ENCODE peak calls at places on chromosomes 12 and 14, in four cellular contexts. X is hepatocyte, Z is OCI-LY7, S is GM23338. E is an unnamed sample.

GRCh38 chr14:23539209-23539866 is 12.2 kb downstream of the ZFHX2 start:
- DNase-seq in S (peak; percentile 96), Z (peak; percentile 58), X (peak; percentile 63), E (peak; percentile 67)

GRCh38 chr12:75345531-75345930 is 11.1 kb downstream of the GLIPR1L1 start:
- DNase-seq in S (no peak), X (no peak), Z (no peak), E (peak; percentile 69)

GRCh38 chr12:88600272-88600671 is 20.0 kb upstream of the KITLG start:
- DNase-seq in Z (no peak), X (no peak), S (no peak), E (peak; percentile 78)

GRCh38 chr12:64666054-64666914 is 56.0 kb downstream of the RASSF3 start:
- DNase-seq in Z (peak; percentile 15), S (no peak), X (no peak), E (peak; percentile 28)

GRCh38 chr12:102958073-102958829 is 777 bp downstream of the ASCL1 start:
- DNase-seq in X (peak; percentile 60), S (peak; percentile 77), Z (no peak), E (no peak)

GRCh38 chr14:77302926-77303325 is 17.8 kb downstream of the POMT2 start:
- DNase-seq in X (peak; percentile 76), Z (no peak), S (no peak), E (peak; percentile 97)

GRCh38 chr12:98060421-98060820 is 455.0 kb upstream of the TMPO start:
- DNase-seq in Z (no peak), X (no peak), S (no peak), E (no peak)

GRCh38 chr12:30420561-30420960 is 275.1 kb downstream of the IPO8 start:
- DNase-seq in S (no peak), X (no peak), Z (no peak), E (peak; percentile 47)

GRCh38 chr12:54356951-54357356 is 7.3 kb downstream of the GPR84 start:
- DNase-seq in S (peak; percentile 65), X (no peak), Z (no peak), E (no peak)

GRCh38 chr14:99659333-99659741 is 14.4 kb downstream of the HHIPL1 start:
- DNase-seq in Z (no peak), S (peak; percentile 81), X (no peak), E (no peak)

GRCh38 chr14:74670726-74671125 is 42.2 kb downstream of the AREL1 start:
- DNase-seq in S (no peak), Z (no peak), X (no peak), E (peak; percentile 59)

GRCh38 chr14:36507847-36508417 is 12.1 kb downstream of the NKX2-1 start:
- DNase-seq in X (no peak), S (peak; percentile 46), Z (no peak), E (no peak)

GRCh38 chr14:36505193-36505815 is 14.7 kb downstream of the NKX2-1 start:
- DNase-seq in X (peak; percentile 23), S (peak; percentile 77), Z (no peak), E (no peak)

GRCh38 chr14:36504805-36505192 is 15.2 kb downstream of the NKX2-1 start:
- DNase-seq in X (no peak), S (peak; percentile 84), Z (no peak), E (no peak)

GRCh38 chr14:36506732-36507614 is 13.1 kb downstream of the NKX2-1 start:
- DNase-seq in X (no peak), S (no peak), Z (no peak), E (no peak)

DNA sequence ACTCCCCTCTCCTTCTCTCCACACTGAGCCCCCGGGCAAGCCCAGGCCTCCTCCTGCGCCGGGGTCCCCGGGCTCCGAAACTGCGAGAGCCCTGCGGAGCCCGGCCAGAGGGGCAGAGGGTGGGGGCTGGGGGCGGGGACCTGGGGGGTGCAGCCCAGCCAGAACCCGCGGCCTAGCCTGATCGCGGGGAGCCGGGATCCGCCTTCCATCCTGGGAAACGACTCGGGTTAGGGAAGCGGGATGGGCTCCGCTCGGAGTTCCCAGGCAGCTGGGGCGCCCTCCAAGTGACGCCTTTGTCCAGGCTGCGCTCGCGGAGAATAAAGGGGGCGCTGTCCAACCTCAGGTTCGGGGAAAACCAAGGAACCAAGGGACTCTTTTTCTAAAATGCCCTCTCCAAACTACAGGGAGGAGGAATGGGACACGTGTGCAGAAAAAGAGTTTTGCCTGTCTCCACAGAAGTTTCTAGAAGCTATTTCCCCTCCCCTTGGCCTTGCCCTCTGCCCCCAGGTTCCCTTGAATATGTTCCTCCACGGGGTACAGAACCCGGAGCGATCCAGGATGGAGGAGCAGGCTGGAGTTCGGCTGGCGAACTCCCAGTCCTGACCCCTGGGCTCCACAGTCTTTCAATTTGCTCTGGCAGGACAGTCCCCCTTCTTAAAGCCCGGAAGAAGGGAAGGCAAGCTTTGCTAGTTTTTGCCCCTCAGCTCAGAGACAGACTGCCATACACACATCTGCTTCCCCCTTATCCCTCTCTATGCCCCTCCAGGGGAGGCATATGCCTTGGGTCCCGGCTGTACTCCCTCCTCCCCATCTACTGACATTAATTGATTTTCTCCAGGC is 13.9 kb downstream of the NKX2-1 start:
- DNase-seq in Z (no peak), X (no peak), S (peak; percentile 91), E (no peak)
- TF ChIP-seq CTCF in Z (no peak), X (peak; percentile 11), S (peak; percentile 48), E (no peak)

GRCh38 chr14:48936881-48937280 is 649.3 kb downstream of the RPS29 start:
- DNase-seq in X (no peak), Z (no peak), S (no peak), E (no peak)

GRCh38 chr14:48936352-48936751 is 649.8 kb downstream of the RPS29 start:
- DNase-seq in S (no peak), Z (no peak), X (peak; percentile 39), E (peak; percentile 60)

GRCh38 chr14:48937796-48938195 is 648.4 kb downstream of the RPS29 start:
- DNase-seq in X (peak; percentile 19), Z (no peak), S (no peak), E (no peak)
- H3K4me3 ChIP-seq in X (no peak overlapping the region), Z (no peak overlapping the region), S (no peak overlapping the region), E (no peak overlapping the region)

DNA sequence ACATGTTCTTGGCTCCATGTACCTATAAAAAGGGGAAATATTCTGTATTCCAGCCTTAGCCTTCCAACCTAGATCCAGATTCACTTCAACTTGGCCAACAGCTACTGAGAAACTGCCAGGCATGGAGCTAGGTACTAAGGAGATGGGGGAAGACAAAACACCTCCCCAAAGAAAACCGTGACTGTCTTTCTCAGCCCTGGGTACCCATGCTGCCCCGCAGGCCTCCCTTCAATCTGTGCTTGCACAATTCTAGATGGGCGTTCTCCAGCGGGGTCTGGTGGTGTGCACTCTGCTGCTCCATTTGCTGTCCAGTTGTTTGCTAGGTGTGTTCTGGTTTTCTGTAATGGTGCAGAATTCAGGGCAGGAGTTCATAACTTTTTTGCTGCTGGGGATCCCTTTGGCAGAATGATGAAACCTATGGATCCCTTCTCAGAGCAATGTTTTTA is 817 bp upstream of the KRT4 start:
- DNase-seq in Z (no peak), X (no peak), S (no peak), E (no peak)
- H3K9me2 ChIP-seq in Z (no peaks in the 10 kb centered on the region), X (no peaks in the 10 kb centered on the region), S (no peaks in the 10 kb centered on the region), E (no peaks in the 10 kb centered on the region)

GRCh38 chr12:99287136-99287535 is 360.4 kb upstream of the GARIN6 start:
- DNase-seq in Z (no peak), X (no peak), S (peak; percentile 44), E (no peak)
- TF ChIP-seq CTCF in Z (peak; percentile 24), X (no peak), S (peak; percentile 62), E (no peak)

DNA sequence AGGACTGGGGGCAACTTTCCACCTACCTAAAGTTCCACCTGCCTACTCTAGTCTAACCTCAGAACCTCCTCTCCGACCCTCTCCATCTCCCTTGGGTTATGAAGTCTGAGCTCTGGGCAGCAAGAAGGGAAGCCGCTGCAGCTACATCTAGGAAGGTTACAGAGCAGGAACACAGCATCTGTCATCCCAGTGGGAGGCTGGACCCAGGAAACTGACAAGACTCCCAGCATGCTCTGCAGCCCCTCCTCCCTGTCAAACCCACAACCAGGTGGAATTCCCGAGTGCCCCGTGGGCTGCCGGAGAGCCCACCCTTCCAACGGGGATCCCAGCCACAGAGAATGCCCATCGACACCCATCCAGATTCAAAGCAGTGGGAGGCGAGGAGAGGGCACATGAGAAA is 2.1 kb downstream of the TESC start:
- DNase-seq in Z (no peak), X (no peak), S (no peak), E (no peak)
- H3K4me3 ChIP-seq in Z (no peak overlapping the region), X (no peak overlapping the region), S (no peak overlapping the region), E (no peak overlapping the region)

GRCh38 chr12:12326262-12326661 is 23.8 kb downstream of the MANSC1 start:
- DNase-seq in X (no peak), S (no peak), Z (no peak), E (no peak)

GRCh38 chr12:12327802-12328201 is 22.2 kb downstream of the MANSC1 start:
- DNase-seq in S (peak; percentile 88), X (peak; percentile 83), Z (peak; percentile 83), E (peak; percentile 68)

GRCh38 chr12:12323118-12323517 is 26.9 kb downstream of the MANSC1 start:
- DNase-seq in X (no peak), S (no peak), Z (no peak), E (no peak)

GRCh38 chr12:12319501-12320322 is 30.3 kb downstream of the MANSC1 start:
- DNase-seq in X (peak; percentile 55), S (peak; percentile 49), Z (no peak), E (no peak)

DNA sequence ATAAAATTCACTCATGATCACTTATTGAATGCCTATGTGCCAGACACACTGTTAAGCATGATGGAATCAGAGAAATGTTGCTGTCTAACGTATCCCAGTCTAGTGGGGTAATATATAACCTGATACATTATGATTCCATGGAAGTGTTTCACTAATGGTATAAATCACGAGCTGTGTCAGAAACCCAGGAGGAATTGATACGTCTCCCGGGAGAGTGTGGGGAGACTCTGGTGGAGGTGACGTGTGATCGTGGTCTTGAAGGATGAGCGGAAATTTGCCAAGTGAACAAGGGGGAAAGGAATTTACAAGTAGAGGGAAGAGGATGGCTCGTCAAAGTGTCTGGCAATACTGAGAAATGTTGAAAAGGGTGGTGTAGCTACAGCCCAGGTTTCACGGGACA is 26.4 kb downstream of the MANSC1 start:
- DNase-seq in S (no peak), X (no peak), Z (no peak), E (no peak)
- H3K9me2 ChIP-seq in S (peaks cover 3% of the 10 kb centered on the region), X (no peaks in the 10 kb centered on the region), Z (no peaks in the 10 kb centered on the region), E (no peaks in the 10 kb centered on the region)

E was measured in PC-3.